ENCODE peak calls at places on chromosomes 4 and X, in four cellular contexts. One of them, this sample, is unnamed.

GRCh38 chrX:45765726-45766125 is 565.0 kb upstream of the DIPK2B start:
- DNase-seq in DND-41: no peak
- DNase-seq in tibial artery: no peak
- DNase-seq in coronary artery: no peak
- DNase-seq in this sample: no peak

GRCh38 chrX:21974011-21974385 is 33.5 kb downstream of the SMS start:
- DNase-seq in coronary artery: no peak
- DNase-seq in tibial artery: no peak
- DNase-seq in DND-41: no peak
- DNase-seq in this sample: peak

GRCh38 chr4:19728773-19729172 is 522.9 kb upstream of the SLIT2 start:
- DNase-seq in coronary artery: no peak
- DNase-seq in tibial artery: no peak
- DNase-seq in DND-41: no peak
- DNase-seq in this sample: no peak

GRCh38 chr4:182085051-182085480 is 158.1 kb upstream of the TENM3 start:
- DNase-seq in tibial artery: no peak
- DNase-seq in coronary artery: no peak
- DNase-seq in DND-41: no peak
- DNase-seq in this sample: no peak

GRCh38 chr4:177005801-177006230 is 213.1 kb upstream of the VEGFC start:
- DNase-seq in coronary artery: no peak
- DNase-seq in tibial artery: no peak
- DNase-seq in DND-41: peak
- DNase-seq in this sample: no peak

GRCh38 chr4:33911951-33912350 is 2332.4 kb downstream of the ARAP2 start:
- DNase-seq in tibial artery: no peak
- DNase-seq in coronary artery: no peak
- DNase-seq in DND-41: no peak
- DNase-seq in this sample: no peak

GRCh38 chr4:41236046-41236445 is 20.7 kb upstream of the UCHL1 start:
- DNase-seq in DND-41: no peak
- DNase-seq in tibial artery: no peak
- DNase-seq in coronary artery: no peak
- DNase-seq in this sample: no peak

GRCh38 chr4:31585503-31585902 is 865.3 kb downstream of the PCDH7 start:
- DNase-seq in tibial artery: no peak
- DNase-seq in DND-41: no peak
- DNase-seq in coronary artery: no peak
- DNase-seq in this sample: no peak

GRCh38 chrX:130081421-130082045 is 28.8 kb downstream of the ELF4 start:
- DNase-seq in tibial artery: peak
- DNase-seq in DND-41: no peak
- DNase-seq in coronary artery: no peak
- DNase-seq in this sample: no peak

GRCh38 chr4:185936650-185937376 is 124.8 kb upstream of the SORBS2 start:
- DNase-seq in DND-41: no peak
- DNase-seq in coronary artery: no peak
- DNase-seq in tibial artery: no peak
- DNase-seq in this sample: no peak

GRCh38 chr4:1870328-1870577 is 940 bp upstream of the NSD2 start:
- DNase-seq in DND-41: peak
- DNase-seq in tibial artery: peak
- DNase-seq in coronary artery: peak
- DNase-seq in this sample: peak

GRCh38 chr4:150970685-150971151 is 44.4 kb downstream of the LRBA start:
- DNase-seq in coronary artery: no peak
- DNase-seq in tibial artery: no peak
- DNase-seq in DND-41: no peak
- DNase-seq in this sample: no peak

GRCh38 chrX:53616921-53617320 is 69.6 kb downstream of the HUWE1 start:
- DNase-seq in tibial artery: no peak
- DNase-seq in DND-41: no peak
- DNase-seq in coronary artery: no peak
- DNase-seq in this sample: no peak

GRCh38 chrX:101265869-101266428 is 25.2 kb downstream of the TAF7L start:
- DNase-seq in tibial artery: no peak
- DNase-seq in coronary artery: no peak
- DNase-seq in DND-41: no peak
- DNase-seq in this sample: no peak

GRCh38 chrX:30577362-30577961 is at the start of gene TASL:
- DNase-seq in tibial artery: no peak
- DNase-seq in DND-41: peak
- DNase-seq in coronary artery: no peak
- DNase-seq in this sample: peak

GRCh38 chrX:71175531-71175930 is 30.9 kb downstream of the NLGN3 start:
- DNase-seq in coronary artery: no peak
- DNase-seq in DND-41: no peak
- DNase-seq in tibial artery: no peak
- DNase-seq in this sample: no peak

GRCh38 chr4:43458293-43458692 is 565.8 kb downstream of the GRXCR1 start:
- DNase-seq in DND-41: no peak
- DNase-seq in coronary artery: no peak
- DNase-seq in tibial artery: no peak
- DNase-seq in this sample: no peak

GRCh38 chrX:71154641-71155040 is 10.0 kb downstream of the NLGN3 start:
- DNase-seq in DND-41: no peak
- DNase-seq in tibial artery: no peak
- DNase-seq in coronary artery: no peak
- DNase-seq in this sample: no peak

GRCh38 chr4:92304636-92305035 is 870 bp downstream of the GRID2 start:
- DNase-seq in DND-41: no peak
- DNase-seq in tibial artery: no peak
- DNase-seq in coronary artery: no peak
- DNase-seq in this sample: no peak

GRCh38 chr4:5940470-5941203 is 47.8 kb upstream of the CRMP1 start:
- DNase-seq in coronary artery: no peak
- DNase-seq in DND-41: no peak
- DNase-seq in tibial artery: no peak
- DNase-seq in this sample: no peak

GRCh38 chr4:20432098-20432497 is 180.4 kb downstream of the SLIT2 start:
- DNase-seq in DND-41: no peak
- DNase-seq in tibial artery: no peak
- DNase-seq in coronary artery: no peak
- DNase-seq in this sample: no peak

GRCh38 chr4:22416403-22416802 is 99.5 kb downstream of the ADGRA3 start:
- DNase-seq in DND-41: no peak
- DNase-seq in coronary artery: no peak
- DNase-seq in tibial artery: no peak
- DNase-seq in this sample: no peak

GRCh38 chrX:129239371-129239770 is 283.9 kb downstream of the SMARCA1 start:
- DNase-seq in tibial artery: no peak
- DNase-seq in coronary artery: no peak
- DNase-seq in DND-41: no peak
- DNase-seq in this sample: no peak

GRCh38 chrX:38807873-38808272 is 6.6 kb downstream of the MID1IP1 start:
- DNase-seq in tibial artery: no peak
- DNase-seq in coronary artery: no peak
- DNase-seq in DND-41: no peak
- DNase-seq in this sample: no peak

GRCh38 chr4:56728512-56728911 is 47.4 kb upstream of the HOPX start:
- DNase-seq in coronary artery: no peak
- DNase-seq in tibial artery: peak
- DNase-seq in DND-41: no peak
- DNase-seq in this sample: no peak

GRCh38 chr4:167041524-167041923 is 192.8 kb downstream of the SPOCK3 start:
- DNase-seq in tibial artery: no peak
- DNase-seq in DND-41: no peak
- DNase-seq in coronary artery: no peak
- DNase-seq in this sample: no peak

GRCh38 chrX:116417968-116418367 is 18.4 kb upstream of the SLC6A14 start:
- DNase-seq in DND-41: no peak
- DNase-seq in tibial artery: no peak
- DNase-seq in coronary artery: no peak
- DNase-seq in this sample: no peak

GRCh38 chr4:4694296-4694772 is 152.5 kb upstream of the STX18 start:
- DNase-seq in tibial artery: no peak
- DNase-seq in coronary artery: no peak
- DNase-seq in DND-41: no peak
- DNase-seq in this sample: no peak

GRCh38 chr4:11328401-11328800 is 100.3 kb downstream of the HS3ST1 start:
- DNase-seq in coronary artery: no peak
- DNase-seq in DND-41: no peak
- DNase-seq in tibial artery: no peak
- DNase-seq in this sample: no peak

GRCh38 chr4:1202526-1203378 is 30.4 kb upstream of the SPON2 start:
- DNase-seq in tibial artery: peak
- DNase-seq in DND-41: no peak
- DNase-seq in coronary artery: peak
- DNase-seq in this sample: no peak

GRCh38 chrX:97517763-97518162 is 634.1 kb downstream of the RPA4 start:
- DNase-seq in DND-41: no peak
- DNase-seq in tibial artery: no peak
- DNase-seq in coronary artery: no peak
- DNase-seq in this sample: no peak

GRCh38 chrX:35380808-35381700 is 417.1 kb upstream of the MAGEB16 start:
- DNase-seq in coronary artery: no peak
- DNase-seq in DND-41: no peak
- DNase-seq in tibial artery: no peak
- DNase-seq in this sample: no peak

GRCh38 chrX:13932416-13932815 is 97.3 kb downstream of the GEMIN8 start:
- DNase-seq in DND-41: no peak
- DNase-seq in coronary artery: no peak
- DNase-seq in tibial artery: no peak
- DNase-seq in this sample: no peak

GRCh38 chr4:157043131-157043530 is 32.8 kb upstream of the GLRB start:
- DNase-seq in DND-41: no peak
- DNase-seq in coronary artery: no peak
- DNase-seq in tibial artery: no peak
- DNase-seq in this sample: no peak

GRCh38 chr4:162865102-162865501 is 301.6 kb downstream of the NAF1 start:
- DNase-seq in DND-41: no peak
- DNase-seq in tibial artery: no peak
- DNase-seq in coronary artery: no peak
- DNase-seq in this sample: no peak

DNA sequence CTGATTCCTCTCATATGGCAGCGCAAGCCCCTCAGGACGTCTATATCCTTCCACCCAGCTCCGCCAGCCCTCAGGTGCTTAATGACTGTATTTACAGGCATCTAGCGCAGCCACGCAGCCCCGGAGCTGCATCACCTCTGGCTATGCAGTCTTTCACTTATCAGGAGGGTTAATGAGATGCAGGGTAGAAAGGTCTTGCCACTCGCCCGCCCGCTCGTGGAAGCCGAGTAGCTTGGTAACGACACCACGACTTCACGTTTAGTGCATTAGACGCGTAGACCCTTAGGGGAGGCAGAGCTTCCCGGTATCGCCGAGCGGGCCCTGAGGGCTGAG is 1.5 kb upstream of the SLC16A2 start:
- DNase-seq in coronary artery: no peak
- DNase-seq in DND-41: no peak
- DNase-seq in tibial artery: no peak
- DNase-seq in this sample: no peak
- H3K27ac ChIP-seq in coronary artery: peak
- H3K27ac ChIP-seq in DND-41: no peak
- H3K27ac ChIP-seq in tibial artery: peak
- H3K27ac ChIP-seq in this sample: no peak

GRCh38 chr4:140935259-140935658 is 179.1 kb upstream of the TBC1D9 start:
- DNase-seq in coronary artery: no peak
- DNase-seq in DND-41: no peak
- DNase-seq in tibial artery: no peak
- DNase-seq in this sample: no peak
- H3K27ac ChIP-seq in coronary artery: no peak
- H3K27ac ChIP-seq in DND-41: no peak
- H3K27ac ChIP-seq in tibial artery: no peak
- H3K27ac ChIP-seq in this sample: no peak

DNA sequence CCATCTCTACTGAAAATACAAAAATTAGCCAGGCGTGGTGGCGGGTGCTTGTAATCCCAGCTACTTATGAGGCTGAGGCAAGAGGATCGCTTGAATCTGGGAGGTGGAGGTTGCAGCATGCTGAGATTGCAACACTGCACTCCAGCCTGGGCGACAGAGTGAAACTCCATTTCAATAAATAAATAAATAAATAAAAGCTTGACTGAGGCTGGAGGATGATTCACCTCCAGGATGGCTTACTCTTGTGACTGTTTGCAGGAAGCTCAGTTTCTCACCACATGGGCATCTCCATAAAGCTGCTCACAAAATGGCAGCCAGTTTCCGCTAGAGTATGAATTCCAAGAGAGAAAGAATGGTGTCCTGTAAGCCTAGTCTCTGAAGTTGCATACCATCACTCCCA is 191.7 kb upstream of the EDNRA start:
- DNase-seq in coronary artery: no peak
- DNase-seq in tibial artery: no peak
- DNase-seq in DND-41: no peak
- DNase-seq in this sample: no peak
- H3K27ac ChIP-seq in coronary artery: no peak
- H3K27ac ChIP-seq in tibial artery: no peak
- H3K27ac ChIP-seq in DND-41: no peak
- H3K27ac ChIP-seq in this sample: no peak

GRCh38 chr4:89069481-89069880 is 12.5 kb upstream of the FAM13A start:
- DNase-seq in coronary artery: no peak
- DNase-seq in tibial artery: no peak
- DNase-seq in DND-41: no peak
- DNase-seq in this sample: no peak
- H3K27ac ChIP-seq in coronary artery: no peak
- H3K27ac ChIP-seq in tibial artery: no peak
- H3K27ac ChIP-seq in DND-41: no peak
- H3K27ac ChIP-seq in this sample: no peak

GRCh38 chr4:147782087-147782781 is 50.3 kb downstream of the ARHGAP10 start:
- DNase-seq in DND-41: no peak
- DNase-seq in coronary artery: no peak
- DNase-seq in tibial artery: no peak
- DNase-seq in this sample: no peak

GRCh38 chr4:147779449-147779848 is 47.6 kb downstream of the ARHGAP10 start:
- DNase-seq in coronary artery: no peak
- DNase-seq in tibial artery: no peak
- DNase-seq in DND-41: no peak
- DNase-seq in this sample: no peak

GRCh38 chr4:147778942-147779341 is 47.1 kb downstream of the ARHGAP10 start:
- DNase-seq in DND-41: no peak
- DNase-seq in tibial artery: no peak
- DNase-seq in coronary artery: no peak
- DNase-seq in this sample: no peak

GRCh38 chr4:147777456-147778091 is 45.7 kb downstream of the ARHGAP10 start:
- DNase-seq in tibial artery: no peak
- DNase-seq in DND-41: no peak
- DNase-seq in coronary artery: no peak
- DNase-seq in this sample: no peak

DNA sequence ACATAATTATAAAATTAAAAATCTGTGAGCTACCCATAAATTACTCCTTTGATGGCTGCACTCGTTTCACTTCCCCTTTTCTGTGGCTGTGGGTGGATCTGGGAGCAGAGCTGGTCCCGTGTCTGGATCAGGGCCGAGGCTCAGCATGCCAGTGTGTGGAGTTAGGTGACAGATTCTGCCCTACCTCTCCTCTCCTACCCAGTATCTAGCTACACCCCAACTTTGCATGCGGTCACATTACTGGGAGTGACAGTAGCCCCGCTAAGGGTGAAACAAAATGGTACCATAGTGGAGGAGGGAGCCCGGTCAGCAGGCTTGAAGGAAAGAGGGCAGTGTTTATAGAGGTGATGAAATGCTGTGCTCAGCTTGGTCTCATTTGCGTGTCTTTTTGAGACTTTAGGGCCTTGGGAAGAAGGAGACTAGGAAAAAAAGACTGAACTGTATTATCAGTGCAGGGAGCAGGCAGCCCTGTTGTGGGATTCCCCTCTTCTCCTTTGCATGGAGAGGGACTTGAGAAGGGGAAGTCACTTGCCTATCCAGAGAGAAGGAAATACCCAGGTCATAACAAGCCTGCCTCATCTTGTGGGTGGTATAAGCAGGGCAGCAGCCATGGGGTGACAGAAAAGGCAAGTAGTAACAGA is 48.4 kb downstream of the ARHGAP10 start:
- DNase-seq in DND-41: no peak
- DNase-seq in tibial artery: no peak
- DNase-seq in coronary artery: no peak
- DNase-seq in this sample: no peak
- H3K27ac ChIP-seq in DND-41: no peak
- H3K27ac ChIP-seq in tibial artery: no peak
- H3K27ac ChIP-seq in coronary artery: no peak
- H3K27ac ChIP-seq in this sample: no peak

This sample was measured in CD4-positive, CD25-positive, alpha-beta regulatory T cell.